ENCODE peak calls at places on chromosome 12, in four cellular contexts. A, N, Y and T are unnamed samples.

GRCh38 chr12:65881348-65881961 is 57.2 kb downstream of the HMGA2 start:
- DNase-seq in A (no peak), N (no peak), Y (no peak), T (no peak)

GRCh38 chr12:75981773-75982564 is 49.6 kb downstream of the PHLDA1 start:
- DNase-seq in A (no peak), N (peak; percentile 85), Y (no peak), T (no peak)

GRCh38 chr12:125140918-125141573 is 75.8 kb downstream of the AACS start:
- DNase-seq in A (no peak), N (peak; percentile 73), Y (no peak), T (peak; percentile 87)

GRCh38 chr12:9347328-9348127 is 139.3 kb upstream of the PZP start:
- DNase-seq in A (no peak), N (no peak), Y (no peak), T (no peak)

GRCh38 chr12:106801830-106802561 is 27.5 kb downstream of the RIC8B start:
- DNase-seq in A (no peak), N (no peak), Y (no peak), T (no peak)

GRCh38 chr12:12870454-12870853 is 20.9 kb upstream of the GPRC5A start:
- DNase-seq in A (no peak), N (peak; percentile 99), Y (no peak), T (peak; percentile 40)

GRCh38 chr12:95959107-95959506 is 16.0 kb downstream of the AMDHD1 start:
- DNase-seq in A (no peak), N (peak; percentile 66), Y (no peak), T (no peak)

GRCh38 chr12:132286912-132287311 is 42.5 kb downstream of the GALNT9 start:
- DNase-seq in A (no peak), N (peak; percentile 70), Y (no peak), T (peak; percentile 89)

GRCh38 chr12:115072712-115073111 is 388.7 kb upstream of the TBX3 start:
- DNase-seq in A (no peak), N (no peak), Y (no peak), T (no peak)

GRCh38 chr12:112847708-112848337 is 56.3 kb downstream of the RPH3A start:
- DNase-seq in A (no peak), N (no peak), Y (no peak), T (no peak)

GRCh38 chr12:57842342-57843294 is 3.9 kb downstream of the CTDSP2 start:
- DNase-seq in A (no peak), N (no peak), Y (no peak), T (no peak)

GRCh38 chr12:32457251-32458025 is 58.1 kb downstream of the FGD4 start:
- DNase-seq in A (no peak), N (no peak), Y (no peak), T (no peak)

GRCh38 chr12:132619301-132620112 is 931 bp downstream of the P2RX2 start:
- DNase-seq in A (no peak), N (no peak), Y (peak; percentile 63), T (no peak)

GRCh38 chr12:34163443-34163842 is 141.1 kb downstream of the ALG10 start:
- DNase-seq in A (no peak), N (no peak), Y (no peak), T (no peak)

GRCh38 chr12:88546851-88547250 is 33.4 kb downstream of the KITLG start:
- DNase-seq in A (no peak), N (no peak), Y (no peak), T (no peak)

GRCh38 chr12:65825573-65826512 is 1.6 kb downstream of the HMGA2 start:
- DNase-seq in A (no peak), N (peak; percentile 43), Y (peak; percentile 74), T (no peak)

GRCh38 chr12:2270846-2271245 is 218.1 kb downstream of the CACNA1C start:
- DNase-seq in A (peak; percentile 28), N (no peak), Y (no peak), T (no peak)

GRCh38 chr12:92735131-92735721 is 32.4 kb downstream of the PLEKHG7 start:
- DNase-seq in A (no peak), N (peak; percentile 26), Y (no peak), T (no peak)
- TF ChIP-seq POLR2A in A (no peak), N (no peak), Y (no peak), T (no peak)

DNA sequence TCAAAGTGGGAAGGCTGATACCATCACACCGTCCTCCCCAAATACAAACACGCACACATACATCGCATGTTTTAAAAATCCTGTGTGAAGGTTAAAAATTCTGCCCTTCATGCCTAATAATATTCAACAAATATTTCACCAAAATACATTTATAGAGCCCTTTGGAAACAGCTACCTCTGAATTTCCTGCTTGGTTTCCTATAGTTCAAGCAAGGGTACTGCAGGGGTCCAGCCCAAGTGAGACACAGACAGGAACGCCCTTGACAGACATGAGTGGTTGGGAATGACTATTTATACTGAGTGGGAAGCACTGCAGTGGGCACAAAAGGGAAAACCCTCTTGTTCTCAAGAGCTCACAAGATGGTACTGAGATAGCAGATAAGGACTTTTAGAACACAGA is 51.0 kb downstream of the ST8SIA1 start:
- DNase-seq in A (no peak), N (no peak), Y (no peak), T (no peak)
- TF ChIP-seq POLR2A in A (no peak), N (no peak), Y (no peak), T (no peak)

DNA sequence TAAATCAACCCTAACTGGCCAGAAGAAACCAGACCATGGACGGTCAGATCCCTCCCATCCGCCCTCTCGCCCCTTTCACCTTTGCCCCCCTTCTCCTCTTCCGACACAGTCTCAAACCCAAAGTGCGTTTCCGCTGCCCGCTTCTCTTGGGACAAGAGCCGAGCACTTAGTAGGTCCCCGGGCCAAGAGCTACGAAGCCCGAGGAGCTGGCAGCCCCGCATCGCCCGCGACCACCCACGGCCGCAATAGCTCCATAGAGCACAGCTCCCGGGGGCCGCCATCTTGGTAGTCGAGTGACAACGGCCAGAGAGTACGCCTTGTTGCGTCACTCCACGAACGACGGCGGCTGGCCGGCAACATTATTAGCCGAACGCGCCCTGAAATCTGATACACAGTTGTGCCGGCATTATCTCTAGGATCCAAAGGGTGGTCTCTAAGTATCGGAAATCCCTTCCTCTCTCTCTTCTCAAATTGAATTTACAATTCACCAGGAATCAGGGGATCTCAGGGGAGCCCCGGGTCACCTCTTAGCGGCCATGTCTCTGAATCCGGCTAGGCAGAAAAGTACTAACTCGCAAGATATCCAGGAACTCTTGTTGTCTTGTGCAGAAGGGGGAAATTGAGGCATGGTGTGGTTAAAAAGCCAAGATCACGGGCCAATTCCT is at the start of gene COQ5:
- DNase-seq in A (peak; percentile 96), N (peak; percentile 88), Y (peak; percentile 92), T (peak; percentile 67)
- TF ChIP-seq POLR2A in A (peak; percentile 76), N (peak; percentile 86), Y (peak; percentile 72), T (peak; percentile 65)

GRCh38 chr12:109638735-109639134 is 65.1 kb downstream of the MVK start:
- DNase-seq in A (no peak), N (no peak), Y (no peak), T (no peak)

GRCh38 chr12:109637996-109638395 is 64.4 kb downstream of the MVK start:
- DNase-seq in A (no peak), N (no peak), Y (no peak), T (no peak)

GRCh38 chr12:109641422-109641821 is 67.8 kb downstream of the MVK start:
- DNase-seq in A (no peak), N (no peak), Y (no peak), T (no peak)

GRCh38 chr12:109640961-109641360 is 67.4 kb downstream of the MVK start:
- DNase-seq in A (no peak), N (no peak), Y (no peak), T (no peak)

GRCh38 chr12:109639473-109639872 is 65.9 kb downstream of the MVK start:
- DNase-seq in A (no peak), N (no peak), Y (no peak), T (no peak)
- TF ChIP-seq POLR2A in A (no peak), N (no peak), Y (no peak), T (no peak)

DNA sequence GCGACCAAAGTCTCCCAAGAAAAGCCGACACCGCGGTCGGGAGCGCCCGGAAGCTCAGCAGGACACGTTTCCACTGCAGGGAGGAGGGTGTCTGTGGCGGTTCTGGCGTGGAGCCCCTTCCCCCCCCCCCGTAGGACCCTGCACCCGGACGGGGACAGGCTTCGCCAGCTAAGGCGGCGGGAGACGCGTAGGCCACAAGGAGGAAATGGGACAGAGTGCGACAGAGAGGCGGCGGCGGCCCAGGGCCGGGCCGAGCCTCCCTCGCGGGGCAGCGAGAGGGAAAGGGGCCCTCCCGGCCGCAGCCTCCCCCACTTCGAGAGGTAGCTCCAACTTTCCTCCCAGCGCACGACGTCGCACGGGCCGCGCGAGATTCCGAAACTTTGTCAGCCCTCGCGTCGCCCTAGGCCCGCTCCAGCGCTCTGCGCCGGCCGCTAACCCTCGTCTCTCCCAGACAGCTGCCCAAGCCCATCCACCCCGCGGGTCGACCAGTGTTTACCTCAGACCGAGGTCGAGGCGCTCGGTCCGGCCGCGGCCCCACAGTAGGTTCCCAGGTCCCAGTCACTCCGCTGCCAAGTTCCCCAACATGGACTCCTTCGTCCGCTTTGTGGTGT is 412 bp downstream of the SCAF11 start:
- DNase-seq in A (peak; percentile 88), N (peak; percentile 63), Y (peak; percentile 62), T (peak; percentile 23)
- TF ChIP-seq POLR2A in A (peak; percentile 71), N (peak; percentile 27), Y (no peak), T (peak; percentile 45)

GRCh38 chr12:101280006-101280505 is at the start of gene UTP20:
- DNase-seq in A (peak; percentile 96), N (peak; percentile 92), Y (peak; percentile 96), T (peak; percentile 60)
- TF ChIP-seq POLR2A in A (no peak), N (peak; percentile 80), Y (peak; percentile 56), T (peak; percentile 49)

GRCh38 chr12:48788852-48789775 is at the start of gene ADCY6:
- DNase-seq in A (peak; percentile 86), N (peak; percentile 72), Y (peak; percentile 86), T (peak; percentile 84)
- TF ChIP-seq POLR2A in A (peak; percentile 3), N (peak; percentile 36), Y (no peak), T (peak; percentile 20)

DNA sequence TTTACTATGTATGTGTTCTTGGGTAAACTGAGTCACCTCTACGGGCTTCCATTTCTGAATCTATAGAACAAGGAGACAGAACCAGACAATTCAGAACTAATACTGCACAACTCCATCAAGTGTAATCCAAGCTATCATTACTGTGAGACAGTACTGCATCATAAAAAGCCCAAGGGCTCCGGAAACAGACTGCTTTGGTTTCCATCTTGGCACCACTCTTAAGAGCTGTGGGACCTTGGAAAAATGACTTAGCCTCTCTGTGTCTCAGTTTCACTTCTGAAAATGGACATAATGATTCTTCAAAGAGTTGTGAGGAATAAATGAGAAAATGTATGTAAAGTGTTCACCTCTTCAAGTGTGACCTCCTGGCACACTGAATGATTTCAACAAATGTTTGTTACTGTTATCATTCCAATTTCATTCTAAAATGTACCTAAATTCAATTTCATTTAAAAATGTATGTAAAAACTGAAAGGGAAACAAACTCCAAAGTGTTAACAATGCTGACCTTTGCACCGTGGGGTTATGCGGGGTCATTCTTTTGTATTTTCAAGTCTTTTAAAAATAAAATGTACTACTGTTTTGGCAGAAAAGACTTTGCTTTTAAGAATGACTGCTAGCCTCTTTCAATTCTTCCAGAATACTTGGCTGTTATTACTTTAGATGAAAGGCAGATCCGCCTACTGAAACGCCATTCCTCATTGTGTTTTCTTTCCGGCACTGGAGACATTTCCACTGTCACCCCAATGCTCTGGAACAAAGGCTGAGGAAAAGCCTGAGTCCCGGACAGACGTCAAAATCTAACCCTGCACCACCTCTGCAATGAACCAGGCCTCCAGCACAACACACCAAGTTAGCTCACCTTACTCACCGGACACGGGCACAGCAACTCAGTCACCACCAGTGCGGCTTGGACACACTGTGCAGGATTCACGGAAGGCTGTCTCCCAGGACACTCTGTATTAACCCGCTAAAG is 62.8 kb downstream of the TMCC3 start:
- DNase-seq in A (peak; percentile 70), N (no peak), Y (no peak), T (no peak)
- TF ChIP-seq POLR2A in A (no peak), N (no peak), Y (no peak), T (no peak)